ENCODE peak calls at places on chromosomes 7 and 10, in four cellular contexts. M is stimulated activated effector memory CD8-positive, alpha-beta T cell treated with anti-CD3 and anti-CD28 coated beads, Interleukin-12 subunit alpha, Interleukin-12 subunit beta, amount 100 ng/mL, for 72 hours; O is Panc1; Y is activated naive CD8-positive, alpha-beta T cell treated with anti-CD3 and anti-CD28 coated beads, Interleukin-2, amount 50 U/mL, for 24 hours. K is an unnamed sample.

GRCh38 chr10:69810998-69811397 is 9.3 kb downstream of the COL13A1 start:
- ATAC-seq in Y (no peak), O (no peak), M (no peak), K (no peak)

GRCh38 chr10:121406823-121407545 is 191.3 kb downstream of the FGFR2 start:
- ATAC-seq in Y (no peak), O (no peak), M (no peak), K (no peak)

GRCh38 chr10:61439058-61439607 is 14.0 kb downstream of the TMEM26 start:
- ATAC-seq in Y (no peak), O (peak), M (no peak), K (no peak)

GRCh38 chr7:143229054-143229790 is 7.4 kb downstream of the TAS2R40 start:
- ATAC-seq in O (no peak), M (no peak), Y (no peak), K (no peak)

GRCh38 chr10:61964059-61964709 is 62.7 kb downstream of the ARID5B start:
- ATAC-seq in M (no peak), O (peak), Y (no peak), K (no peak)

GRCh38 chr7:93442478-93443224 is 131.9 kb downstream of the CALCR start:
- ATAC-seq in M (peak), Y (no peak), O (no peak), K (peak)

GRCh38 chr7:157418204-157419029 is 81.6 kb downstream of the DNAJB6 start:
- ATAC-seq in O (no peak), Y (no peak), M (no peak), K (no peak)

GRCh38 chr7:45203947-45204445 is 46.4 kb downstream of the RAMP3 start:
- ATAC-seq in M (peak), Y (peak), O (no peak), K (peak)

GRCh38 chr7:6278749-6279310 is 6.4 kb upstream of the CYTH3 start:
- ATAC-seq in O (no peak), M (no peak), Y (no peak), K (no peak)

GRCh38 chr7:46775020-46775419 is 806.9 kb downstream of the TNS3 start:
- ATAC-seq in M (no peak), Y (no peak), O (no peak), K (no peak)

K was measured in activated T-helper 17 cell treated with anti-CD3 and anti-CD28 coated beads, Interleukin-2, amount 50 U/mL, for 72 hours.